ENCODE peak calls at places on chromosomes 13 and 19, in ten cellular contexts. One of them, this sample, is unnamed.

GRCh38 chr19:49020342-49020741 is 3.5 kb upstream of the LHB start:
- DNase-seq in hepatocyte: no peak
- DNase-seq in stimulated activated CD4-positive, alpha-beta T cell treated with anti-CD3 and anti-CD28 coated beads, TNF-alpha, amount 100 ng/mL, for 48 hours: no peak
- DNase-seq in endothelial cell: no peak
- DNase-seq in hippocampal formation: no peak
- DNase-seq in glutamatergic neuron: no peak
- DNase-seq in anterior cingulate cortex: no peak
- DNase-seq in stimulated activated CD8-positive, alpha-beta memory T cell treated with anti-CD3 and anti-CD28 coated beads, Interleukin-7, amount 100 ng/mL, for 1 hour: no peak
- DNase-seq in NCI-H510A treated with DMSO at 0.1 percent for 48 hours: no peak
- DNase-seq in AML-193: no peak
- DNase-seq in this sample: no peak

GRCh38 chr13:104809483-104809882 is 1726.0 kb downstream of the EFNB2 start:
- DNase-seq in AML-193: peak; percentile 90
- DNase-seq in hepatocyte: no peak
- DNase-seq in NCI-H510A treated with DMSO at 0.1 percent for 48 hours: no peak
- DNase-seq in stimulated activated CD4-positive, alpha-beta T cell treated with anti-CD3 and anti-CD28 coated beads, TNF-alpha, amount 100 ng/mL, for 48 hours: no peak
- DNase-seq in glutamatergic neuron: no peak
- DNase-seq in stimulated activated CD8-positive, alpha-beta memory T cell treated with anti-CD3 and anti-CD28 coated beads, Interleukin-7, amount 100 ng/mL, for 1 hour: no peak
- DNase-seq in anterior cingulate cortex: no peak
- DNase-seq in endothelial cell: no peak
- DNase-seq in hippocampal formation: no peak
- DNase-seq in this sample: no peak

GRCh38 chr19:44212865-44213346 is 574 bp downstream of the ZNF227 start:
- DNase-seq in AML-193: no peak
- DNase-seq in anterior cingulate cortex: no peak
- DNase-seq in glutamatergic neuron: no peak
- DNase-seq in hepatocyte: peak; percentile 20
- DNase-seq in stimulated activated CD8-positive, alpha-beta memory T cell treated with anti-CD3 and anti-CD28 coated beads, Interleukin-7, amount 100 ng/mL, for 1 hour: no peak
- DNase-seq in stimulated activated CD4-positive, alpha-beta T cell treated with anti-CD3 and anti-CD28 coated beads, TNF-alpha, amount 100 ng/mL, for 48 hours: no peak
- DNase-seq in hippocampal formation: no peak
- DNase-seq in NCI-H510A treated with DMSO at 0.1 percent for 48 hours: peak; percentile 25
- DNase-seq in endothelial cell: peak; percentile 7
- DNase-seq in this sample: no peak

GRCh38 chr13:111548301-111548700 is 227.9 kb downstream of the TEX29 start:
- DNase-seq in stimulated activated CD8-positive, alpha-beta memory T cell treated with anti-CD3 and anti-CD28 coated beads, Interleukin-7, amount 100 ng/mL, for 1 hour: no peak
- DNase-seq in hepatocyte: no peak
- DNase-seq in hippocampal formation: no peak
- DNase-seq in endothelial cell: no peak
- DNase-seq in anterior cingulate cortex: no peak
- DNase-seq in stimulated activated CD4-positive, alpha-beta T cell treated with anti-CD3 and anti-CD28 coated beads, TNF-alpha, amount 100 ng/mL, for 48 hours: no peak
- DNase-seq in glutamatergic neuron: no peak
- DNase-seq in NCI-H510A treated with DMSO at 0.1 percent for 48 hours: no peak
- DNase-seq in AML-193: no peak
- DNase-seq in this sample: no peak

GRCh38 chr13:36108342-36108741 is 22.8 kb downstream of the DCLK1 start:
- DNase-seq in glutamatergic neuron: no peak
- DNase-seq in hepatocyte: no peak
- DNase-seq in AML-193: no peak
- DNase-seq in stimulated activated CD8-positive, alpha-beta memory T cell treated with anti-CD3 and anti-CD28 coated beads, Interleukin-7, amount 100 ng/mL, for 1 hour: no peak
- DNase-seq in stimulated activated CD4-positive, alpha-beta T cell treated with anti-CD3 and anti-CD28 coated beads, TNF-alpha, amount 100 ng/mL, for 48 hours: no peak
- DNase-seq in NCI-H510A treated with DMSO at 0.1 percent for 48 hours: no peak
- DNase-seq in endothelial cell: no peak
- DNase-seq in hippocampal formation: no peak
- DNase-seq in anterior cingulate cortex: no peak
- DNase-seq in this sample: no peak

GRCh38 chr19:16571283-16571682 is 932 bp downstream of the SLC35E1 start:
- DNase-seq in hepatocyte: no peak
- DNase-seq in glutamatergic neuron: no peak
- DNase-seq in endothelial cell: no peak
- DNase-seq in NCI-H510A treated with DMSO at 0.1 percent for 48 hours: no peak
- DNase-seq in stimulated activated CD4-positive, alpha-beta T cell treated with anti-CD3 and anti-CD28 coated beads, TNF-alpha, amount 100 ng/mL, for 48 hours: no peak
- DNase-seq in AML-193: peak; percentile 53
- DNase-seq in hippocampal formation: no peak
- DNase-seq in anterior cingulate cortex: no peak
- DNase-seq in stimulated activated CD8-positive, alpha-beta memory T cell treated with anti-CD3 and anti-CD28 coated beads, Interleukin-7, amount 100 ng/mL, for 1 hour: no peak
- DNase-seq in this sample: no peak

GRCh38 chr13:48583859-48584311 is 51.0 kb upstream of the RCBTB2 start:
- DNase-seq in AML-193: no peak
- DNase-seq in anterior cingulate cortex: no peak
- DNase-seq in stimulated activated CD8-positive, alpha-beta memory T cell treated with anti-CD3 and anti-CD28 coated beads, Interleukin-7, amount 100 ng/mL, for 1 hour: no peak
- DNase-seq in hippocampal formation: no peak
- DNase-seq in NCI-H510A treated with DMSO at 0.1 percent for 48 hours: no peak
- DNase-seq in hepatocyte: no peak
- DNase-seq in stimulated activated CD4-positive, alpha-beta T cell treated with anti-CD3 and anti-CD28 coated beads, TNF-alpha, amount 100 ng/mL, for 48 hours: no peak
- DNase-seq in endothelial cell: no peak
- DNase-seq in glutamatergic neuron: no peak
- DNase-seq in this sample: no peak

GRCh38 chr19:15595069-15595468 is 19.9 kb upstream of the CYP4F8 start:
- DNase-seq in anterior cingulate cortex: no peak
- DNase-seq in endothelial cell: no peak
- DNase-seq in stimulated activated CD8-positive, alpha-beta memory T cell treated with anti-CD3 and anti-CD28 coated beads, Interleukin-7, amount 100 ng/mL, for 1 hour: no peak
- DNase-seq in glutamatergic neuron: no peak
- DNase-seq in hepatocyte: no peak
- DNase-seq in hippocampal formation: no peak
- DNase-seq in stimulated activated CD4-positive, alpha-beta T cell treated with anti-CD3 and anti-CD28 coated beads, TNF-alpha, amount 100 ng/mL, for 48 hours: no peak
- DNase-seq in AML-193: peak; percentile 24
- DNase-seq in NCI-H510A treated with DMSO at 0.1 percent for 48 hours: no peak
- DNase-seq in this sample: no peak

GRCh38 chr19:900302-901111 is 7.2 kb downstream of the RNU6-9 start:
- DNase-seq in hepatocyte: no peak
- DNase-seq in stimulated activated CD4-positive, alpha-beta T cell treated with anti-CD3 and anti-CD28 coated beads, TNF-alpha, amount 100 ng/mL, for 48 hours: no peak
- DNase-seq in endothelial cell: no peak
- DNase-seq in glutamatergic neuron: no peak
- DNase-seq in stimulated activated CD8-positive, alpha-beta memory T cell treated with anti-CD3 and anti-CD28 coated beads, Interleukin-7, amount 100 ng/mL, for 1 hour: no peak
- DNase-seq in AML-193: no peak
- DNase-seq in NCI-H510A treated with DMSO at 0.1 percent for 48 hours: no peak
- DNase-seq in hippocampal formation: no peak
- DNase-seq in anterior cingulate cortex: no peak
- DNase-seq in this sample: no peak

GRCh38 chr19:6521718-6522646 is 8.8 kb upstream of the TNFSF9 start:
- DNase-seq in NCI-H510A treated with DMSO at 0.1 percent for 48 hours: no peak
- DNase-seq in hippocampal formation: no peak
- DNase-seq in endothelial cell: no peak
- DNase-seq in glutamatergic neuron: no peak
- DNase-seq in hepatocyte: no peak
- DNase-seq in stimulated activated CD4-positive, alpha-beta T cell treated with anti-CD3 and anti-CD28 coated beads, TNF-alpha, amount 100 ng/mL, for 48 hours: no peak
- DNase-seq in anterior cingulate cortex: no peak
- DNase-seq in stimulated activated CD8-positive, alpha-beta memory T cell treated with anti-CD3 and anti-CD28 coated beads, Interleukin-7, amount 100 ng/mL, for 1 hour: peak; percentile 42
- DNase-seq in AML-193: no peak
- DNase-seq in this sample: no peak

GRCh38 chr13:44397766-44398223 is 24.2 kb downstream of the SERP2 start:
- DNase-seq in stimulated activated CD8-positive, alpha-beta memory T cell treated with anti-CD3 and anti-CD28 coated beads, Interleukin-7, amount 100 ng/mL, for 1 hour: no peak
- DNase-seq in NCI-H510A treated with DMSO at 0.1 percent for 48 hours: no peak
- DNase-seq in anterior cingulate cortex: no peak
- DNase-seq in endothelial cell: no peak
- DNase-seq in hippocampal formation: no peak
- DNase-seq in AML-193: no peak
- DNase-seq in glutamatergic neuron: no peak
- DNase-seq in stimulated activated CD4-positive, alpha-beta T cell treated with anti-CD3 and anti-CD28 coated beads, TNF-alpha, amount 100 ng/mL, for 48 hours: no peak
- DNase-seq in hepatocyte: no peak
- DNase-seq in this sample: no peak

GRCh38 chr19:2054763-2055162 is 3.7 kb upstream of the MKNK2 start:
- DNase-seq in hepatocyte: no peak
- DNase-seq in stimulated activated CD4-positive, alpha-beta T cell treated with anti-CD3 and anti-CD28 coated beads, TNF-alpha, amount 100 ng/mL, for 48 hours: no peak
- DNase-seq in glutamatergic neuron: no peak
- DNase-seq in NCI-H510A treated with DMSO at 0.1 percent for 48 hours: peak; percentile 29
- DNase-seq in endothelial cell: no peak
- DNase-seq in AML-193: no peak
- DNase-seq in hippocampal formation: no peak
- DNase-seq in stimulated activated CD8-positive, alpha-beta memory T cell treated with anti-CD3 and anti-CD28 coated beads, Interleukin-7, amount 100 ng/mL, for 1 hour: no peak
- DNase-seq in anterior cingulate cortex: no peak
- DNase-seq in this sample: no peak

GRCh38 chr13:82627183-82627582 is 1255.1 kb downstream of the SLITRK1 start:
- DNase-seq in endothelial cell: no peak
- DNase-seq in stimulated activated CD8-positive, alpha-beta memory T cell treated with anti-CD3 and anti-CD28 coated beads, Interleukin-7, amount 100 ng/mL, for 1 hour: no peak
- DNase-seq in stimulated activated CD4-positive, alpha-beta T cell treated with anti-CD3 and anti-CD28 coated beads, TNF-alpha, amount 100 ng/mL, for 48 hours: no peak
- DNase-seq in anterior cingulate cortex: no peak
- DNase-seq in AML-193: no peak
- DNase-seq in hepatocyte: no peak
- DNase-seq in NCI-H510A treated with DMSO at 0.1 percent for 48 hours: peak; percentile 30
- DNase-seq in glutamatergic neuron: no peak
- DNase-seq in hippocampal formation: no peak
- DNase-seq in this sample: no peak

GRCh38 chr19:46435009-46435408 is 6.3 kb upstream of the PNMA8C start:
- DNase-seq in AML-193: no peak
- DNase-seq in endothelial cell: no peak
- DNase-seq in glutamatergic neuron: no peak
- DNase-seq in stimulated activated CD8-positive, alpha-beta memory T cell treated with anti-CD3 and anti-CD28 coated beads, Interleukin-7, amount 100 ng/mL, for 1 hour: no peak
- DNase-seq in NCI-H510A treated with DMSO at 0.1 percent for 48 hours: no peak
- DNase-seq in anterior cingulate cortex: peak; percentile 63
- DNase-seq in stimulated activated CD4-positive, alpha-beta T cell treated with anti-CD3 and anti-CD28 coated beads, TNF-alpha, amount 100 ng/mL, for 48 hours: no peak
- DNase-seq in hippocampal formation: peak; percentile 90
- DNase-seq in hepatocyte: no peak
- DNase-seq in this sample: no peak

GRCh38 chr13:22836475-22836874 is 344.3 kb upstream of the SGCG start:
- DNase-seq in glutamatergic neuron: no peak
- DNase-seq in anterior cingulate cortex: no peak
- DNase-seq in AML-193: no peak
- DNase-seq in stimulated activated CD4-positive, alpha-beta T cell treated with anti-CD3 and anti-CD28 coated beads, TNF-alpha, amount 100 ng/mL, for 48 hours: no peak
- DNase-seq in stimulated activated CD8-positive, alpha-beta memory T cell treated with anti-CD3 and anti-CD28 coated beads, Interleukin-7, amount 100 ng/mL, for 1 hour: no peak
- DNase-seq in hippocampal formation: no peak
- DNase-seq in NCI-H510A treated with DMSO at 0.1 percent for 48 hours: no peak
- DNase-seq in hepatocyte: no peak
- DNase-seq in endothelial cell: no peak
- DNase-seq in this sample: no peak

GRCh38 chr13:73733691-73734090 is 400.5 kb downstream of the KLF12 start:
- DNase-seq in AML-193: no peak
- DNase-seq in hepatocyte: no peak
- DNase-seq in anterior cingulate cortex: no peak
- DNase-seq in endothelial cell: no peak
- DNase-seq in NCI-H510A treated with DMSO at 0.1 percent for 48 hours: no peak
- DNase-seq in hippocampal formation: no peak
- DNase-seq in stimulated activated CD8-positive, alpha-beta memory T cell treated with anti-CD3 and anti-CD28 coated beads, Interleukin-7, amount 100 ng/mL, for 1 hour: no peak
- DNase-seq in glutamatergic neuron: no peak
- DNase-seq in stimulated activated CD4-positive, alpha-beta T cell treated with anti-CD3 and anti-CD28 coated beads, TNF-alpha, amount 100 ng/mL, for 48 hours: no peak
- DNase-seq in this sample: no peak

GRCh38 chr13:25738342-25738771 is 313.5 kb downstream of the SHISA2 start:
- DNase-seq in AML-193: no peak
- DNase-seq in hepatocyte: peak; percentile 56
- DNase-seq in anterior cingulate cortex: no peak
- DNase-seq in NCI-H510A treated with DMSO at 0.1 percent for 48 hours: peak; percentile 77
- DNase-seq in stimulated activated CD8-positive, alpha-beta memory T cell treated with anti-CD3 and anti-CD28 coated beads, Interleukin-7, amount 100 ng/mL, for 1 hour: no peak
- DNase-seq in endothelial cell: no peak
- DNase-seq in hippocampal formation: no peak
- DNase-seq in glutamatergic neuron: no peak
- DNase-seq in stimulated activated CD4-positive, alpha-beta T cell treated with anti-CD3 and anti-CD28 coated beads, TNF-alpha, amount 100 ng/mL, for 48 hours: no peak
- DNase-seq in this sample: no peak

GRCh38 chr13:51636349-51636890 is 52.2 kb downstream of the WDFY2 start:
- DNase-seq in stimulated activated CD4-positive, alpha-beta T cell treated with anti-CD3 and anti-CD28 coated beads, TNF-alpha, amount 100 ng/mL, for 48 hours: no peak
- DNase-seq in stimulated activated CD8-positive, alpha-beta memory T cell treated with anti-CD3 and anti-CD28 coated beads, Interleukin-7, amount 100 ng/mL, for 1 hour: no peak
- DNase-seq in endothelial cell: no peak
- DNase-seq in anterior cingulate cortex: no peak
- DNase-seq in hippocampal formation: no peak
- DNase-seq in glutamatergic neuron: no peak
- DNase-seq in NCI-H510A treated with DMSO at 0.1 percent for 48 hours: peak; percentile 46
- DNase-seq in hepatocyte: peak; percentile 42
- DNase-seq in AML-193: no peak
- DNase-seq in this sample: no peak

GRCh38 chr19:29583196-29584006 is 22.7 kb upstream of the POP4 start:
- DNase-seq in stimulated activated CD8-positive, alpha-beta memory T cell treated with anti-CD3 and anti-CD28 coated beads, Interleukin-7, amount 100 ng/mL, for 1 hour: no peak
- DNase-seq in hippocampal formation: no peak
- DNase-seq in stimulated activated CD4-positive, alpha-beta T cell treated with anti-CD3 and anti-CD28 coated beads, TNF-alpha, amount 100 ng/mL, for 48 hours: no peak
- DNase-seq in glutamatergic neuron: no peak
- DNase-seq in hepatocyte: no peak
- DNase-seq in anterior cingulate cortex: no peak
- DNase-seq in endothelial cell: no peak
- DNase-seq in NCI-H510A treated with DMSO at 0.1 percent for 48 hours: no peak
- DNase-seq in AML-193: no peak
- DNase-seq in this sample: no peak

GRCh38 chr13:99960663-99961440 is 10.7 kb downstream of the ZIC5 start:
- DNase-seq in hepatocyte: no peak
- DNase-seq in NCI-H510A treated with DMSO at 0.1 percent for 48 hours: peak; percentile 74
- DNase-seq in endothelial cell: peak; percentile 23
- DNase-seq in hippocampal formation: no peak
- DNase-seq in stimulated activated CD8-positive, alpha-beta memory T cell treated with anti-CD3 and anti-CD28 coated beads, Interleukin-7, amount 100 ng/mL, for 1 hour: no peak
- DNase-seq in AML-193: no peak
- DNase-seq in stimulated activated CD4-positive, alpha-beta T cell treated with anti-CD3 and anti-CD28 coated beads, TNF-alpha, amount 100 ng/mL, for 48 hours: no peak
- DNase-seq in anterior cingulate cortex: no peak
- DNase-seq in glutamatergic neuron: no peak
- DNase-seq in this sample: no peak

GRCh38 chr13:32594339-32594738 is 8.1 kb downstream of the PDS5B start:
- DNase-seq in NCI-H510A treated with DMSO at 0.1 percent for 48 hours: no peak
- DNase-seq in hippocampal formation: no peak
- DNase-seq in anterior cingulate cortex: no peak
- DNase-seq in endothelial cell: no peak
- DNase-seq in hepatocyte: no peak
- DNase-seq in glutamatergic neuron: no peak
- DNase-seq in stimulated activated CD4-positive, alpha-beta T cell treated with anti-CD3 and anti-CD28 coated beads, TNF-alpha, amount 100 ng/mL, for 48 hours: no peak
- DNase-seq in AML-193: no peak
- DNase-seq in stimulated activated CD8-positive, alpha-beta memory T cell treated with anti-CD3 and anti-CD28 coated beads, Interleukin-7, amount 100 ng/mL, for 1 hour: no peak
- DNase-seq in this sample: no peak

GRCh38 chr19:10193666-10194499 is 870 bp downstream of the DNMT1 start:
- DNase-seq in AML-193: no peak
- DNase-seq in stimulated activated CD8-positive, alpha-beta memory T cell treated with anti-CD3 and anti-CD28 coated beads, Interleukin-7, amount 100 ng/mL, for 1 hour: no peak
- DNase-seq in endothelial cell: peak; percentile 22
- DNase-seq in hippocampal formation: no peak
- DNase-seq in stimulated activated CD4-positive, alpha-beta T cell treated with anti-CD3 and anti-CD28 coated beads, TNF-alpha, amount 100 ng/mL, for 48 hours: no peak
- DNase-seq in NCI-H510A treated with DMSO at 0.1 percent for 48 hours: no peak
- DNase-seq in hepatocyte: peak; percentile 23
- DNase-seq in glutamatergic neuron: peak; percentile 66
- DNase-seq in anterior cingulate cortex: no peak
- DNase-seq in this sample: no peak

GRCh38 chr19:10420444-10421239 is at the start of gene PDE4A:
- DNase-seq in anterior cingulate cortex: no peak
- DNase-seq in glutamatergic neuron: peak; percentile 81
- DNase-seq in stimulated activated CD4-positive, alpha-beta T cell treated with anti-CD3 and anti-CD28 coated beads, TNF-alpha, amount 100 ng/mL, for 48 hours: no peak
- DNase-seq in endothelial cell: peak; percentile 74
- DNase-seq in hepatocyte: peak; percentile 45
- DNase-seq in hippocampal formation: no peak
- DNase-seq in AML-193: no peak
- DNase-seq in NCI-H510A treated with DMSO at 0.1 percent for 48 hours: peak; percentile 42
- DNase-seq in stimulated activated CD8-positive, alpha-beta memory T cell treated with anti-CD3 and anti-CD28 coated beads, Interleukin-7, amount 100 ng/mL, for 1 hour: no peak
- DNase-seq in this sample: no peak

GRCh38 chr19:33302175-33302973 is at the start of gene CEBPA:
- DNase-seq in NCI-H510A treated with DMSO at 0.1 percent for 48 hours: peak; percentile 3
- DNase-seq in endothelial cell: peak; percentile 85
- DNase-seq in stimulated activated CD4-positive, alpha-beta T cell treated with anti-CD3 and anti-CD28 coated beads, TNF-alpha, amount 100 ng/mL, for 48 hours: peak; percentile 32
- DNase-seq in hepatocyte: peak; percentile 97
- DNase-seq in stimulated activated CD8-positive, alpha-beta memory T cell treated with anti-CD3 and anti-CD28 coated beads, Interleukin-7, amount 100 ng/mL, for 1 hour: peak; percentile 44
- DNase-seq in glutamatergic neuron: peak; percentile 87
- DNase-seq in anterior cingulate cortex: peak; percentile 64
- DNase-seq in AML-193: peak; percentile 85
- DNase-seq in hippocampal formation: peak; percentile 30
- DNase-seq in this sample: no peak

GRCh38 chr19:35495107-35496064 is 5.1 kb upstream of the KRTDAP start:
- DNase-seq in hippocampal formation: peak; percentile 50
- DNase-seq in stimulated activated CD8-positive, alpha-beta memory T cell treated with anti-CD3 and anti-CD28 coated beads, Interleukin-7, amount 100 ng/mL, for 1 hour: peak; percentile 37
- DNase-seq in hepatocyte: peak; percentile 87
- DNase-seq in glutamatergic neuron: peak; percentile 73
- DNase-seq in NCI-H510A treated with DMSO at 0.1 percent for 48 hours: peak; percentile 3
- DNase-seq in endothelial cell: peak; percentile 68
- DNase-seq in stimulated activated CD4-positive, alpha-beta T cell treated with anti-CD3 and anti-CD28 coated beads, TNF-alpha, amount 100 ng/mL, for 48 hours: peak; percentile 58
- DNase-seq in AML-193: peak; percentile 63
- DNase-seq in anterior cingulate cortex: peak; percentile 22
- DNase-seq in this sample: no peak

GRCh38 chr13:24511019-24511823 is 1.4 kb downstream of the PARP4 start:
- DNase-seq in hepatocyte: peak; percentile 67
- DNase-seq in stimulated activated CD4-positive, alpha-beta T cell treated with anti-CD3 and anti-CD28 coated beads, TNF-alpha, amount 100 ng/mL, for 48 hours: peak; percentile 42
- DNase-seq in hippocampal formation: no peak
- DNase-seq in anterior cingulate cortex: no peak
- DNase-seq in glutamatergic neuron: no peak
- DNase-seq in AML-193: peak; percentile 82
- DNase-seq in NCI-H510A treated with DMSO at 0.1 percent for 48 hours: peak; percentile 23
- DNase-seq in endothelial cell: no peak
- DNase-seq in stimulated activated CD8-positive, alpha-beta memory T cell treated with anti-CD3 and anti-CD28 coated beads, Interleukin-7, amount 100 ng/mL, for 1 hour: no peak
- DNase-seq in this sample: no peak

GRCh38 chr19:15417699-15418098 is 1.1 kb downstream of the AKAP8L start:
- DNase-seq in glutamatergic neuron: no peak
- DNase-seq in NCI-H510A treated with DMSO at 0.1 percent for 48 hours: no peak
- DNase-seq in stimulated activated CD4-positive, alpha-beta T cell treated with anti-CD3 and anti-CD28 coated beads, TNF-alpha, amount 100 ng/mL, for 48 hours: no peak
- DNase-seq in endothelial cell: no peak
- DNase-seq in hippocampal formation: no peak
- DNase-seq in anterior cingulate cortex: no peak
- DNase-seq in AML-193: no peak
- DNase-seq in hepatocyte: no peak
- DNase-seq in stimulated activated CD8-positive, alpha-beta memory T cell treated with anti-CD3 and anti-CD28 coated beads, Interleukin-7, amount 100 ng/mL, for 1 hour: no peak
- DNase-seq in this sample: no peak

GRCh38 chr19:13098291-13099072 is 4.2 kb downstream of the LYL1 start:
- DNase-seq in NCI-H510A treated with DMSO at 0.1 percent for 48 hours: peak; percentile 39
- DNase-seq in hippocampal formation: no peak
- DNase-seq in endothelial cell: no peak
- DNase-seq in glutamatergic neuron: no peak
- DNase-seq in stimulated activated CD8-positive, alpha-beta memory T cell treated with anti-CD3 and anti-CD28 coated beads, Interleukin-7, amount 100 ng/mL, for 1 hour: no peak
- DNase-seq in AML-193: peak; percentile 24
- DNase-seq in stimulated activated CD4-positive, alpha-beta T cell treated with anti-CD3 and anti-CD28 coated beads, TNF-alpha, amount 100 ng/mL, for 48 hours: no peak
- DNase-seq in hepatocyte: no peak
- DNase-seq in anterior cingulate cortex: no peak
- DNase-seq in this sample: no peak